ENCODE peak calls at places on chromosomes 7 and 10, in nine cellular contexts. One of them, this sample, is unnamed.

GRCh38 chr7:28808786-28809533 is 149.2 kb downstream of the TRIL start:
- DNase-seq in fibroblast of villous mesenchyme: no peak
- DNase-seq in BE2C: no peak
- DNase-seq in lower lobe of right lung: peak; percentile 48
- DNase-seq in lung: no peak
- DNase-seq in CD8-positive, alpha-beta T cell: no peak
- DNase-seq in thyroid gland: no peak
- DNase-seq in body of pancreas: no peak
- DNase-seq in fibroblast of pulmonary artery: peak; percentile 28
- DNase-seq in this sample: no peak

GRCh38 chr10:51642591-51642990 is 56.8 kb downstream of the CSTF2T start:
- DNase-seq in body of pancreas: no peak
- DNase-seq in fibroblast of pulmonary artery: no peak
- DNase-seq in lower lobe of right lung: no peak
- DNase-seq in thyroid gland: no peak
- DNase-seq in fibroblast of villous mesenchyme: no peak
- DNase-seq in CD8-positive, alpha-beta T cell: no peak
- DNase-seq in BE2C: no peak
- DNase-seq in lung: no peak
- DNase-seq in this sample: no peak

GRCh38 chr10:49556723-49557122 is 17.8 kb upstream of the ERCC6 start:
- DNase-seq in fibroblast of pulmonary artery: no peak
- DNase-seq in fibroblast of villous mesenchyme: no peak
- DNase-seq in lower lobe of right lung: no peak
- DNase-seq in lung: no peak
- DNase-seq in BE2C: no peak
- DNase-seq in CD8-positive, alpha-beta T cell: no peak
- DNase-seq in thyroid gland: no peak
- DNase-seq in body of pancreas: no peak
- DNase-seq in this sample: no peak

GRCh38 chr7:55052726-55053431 is 34.1 kb downstream of the EGFR start:
- DNase-seq in lung: no peak
- DNase-seq in fibroblast of pulmonary artery: no peak
- DNase-seq in lower lobe of right lung: no peak
- DNase-seq in body of pancreas: no peak
- DNase-seq in fibroblast of villous mesenchyme: peak; percentile 70
- DNase-seq in thyroid gland: no peak
- DNase-seq in BE2C: no peak
- DNase-seq in CD8-positive, alpha-beta T cell: no peak
- DNase-seq in this sample: no peak

GRCh38 chr10:49747303-49747646 is 14.8 kb downstream of the OGDHL start:
- DNase-seq in CD8-positive, alpha-beta T cell: no peak
- DNase-seq in BE2C: no peak
- DNase-seq in lung: no peak
- DNase-seq in lower lobe of right lung: no peak
- DNase-seq in thyroid gland: no peak
- DNase-seq in fibroblast of villous mesenchyme: no peak
- DNase-seq in fibroblast of pulmonary artery: no peak
- DNase-seq in body of pancreas: no peak
- DNase-seq in this sample: no peak

GRCh38 chr10:14486777-14487510 is 156.2 kb upstream of the FRMD4A start:
- DNase-seq in lower lobe of right lung: no peak
- DNase-seq in body of pancreas: peak; percentile 26
- DNase-seq in fibroblast of pulmonary artery: no peak
- DNase-seq in CD8-positive, alpha-beta T cell: no peak
- DNase-seq in BE2C: no peak
- DNase-seq in fibroblast of villous mesenchyme: peak; percentile 20
- DNase-seq in thyroid gland: no peak
- DNase-seq in lung: no peak
- DNase-seq in this sample: no peak

GRCh38 chr7:91812388-91812787 is 68.1 kb downstream of the MTERF1 start:
- DNase-seq in lower lobe of right lung: no peak
- DNase-seq in BE2C: no peak
- DNase-seq in body of pancreas: no peak
- DNase-seq in lung: no peak
- DNase-seq in fibroblast of villous mesenchyme: no peak
- DNase-seq in thyroid gland: no peak
- DNase-seq in CD8-positive, alpha-beta T cell: no peak
- DNase-seq in fibroblast of pulmonary artery: no peak
- DNase-seq in this sample: no peak

GRCh38 chr10:11861811-11862210 is 38.7 kb downstream of the PROSER2 start:
- DNase-seq in CD8-positive, alpha-beta T cell: no peak
- DNase-seq in fibroblast of pulmonary artery: no peak
- DNase-seq in fibroblast of villous mesenchyme: no peak
- DNase-seq in thyroid gland: no peak
- DNase-seq in BE2C: no peak
- DNase-seq in lung: no peak
- DNase-seq in body of pancreas: no peak
- DNase-seq in lower lobe of right lung: no peak
- DNase-seq in this sample: no peak

GRCh38 chr10:102419561-102420442 is 834 bp upstream of the FBXL15 start:
- DNase-seq in thyroid gland: peak; percentile 51
- DNase-seq in CD8-positive, alpha-beta T cell: peak; percentile 72
- DNase-seq in body of pancreas: peak; percentile 62
- DNase-seq in fibroblast of villous mesenchyme: no peak
- DNase-seq in lung: no peak
- DNase-seq in fibroblast of pulmonary artery: no peak
- DNase-seq in lower lobe of right lung: no peak
- DNase-seq in BE2C: peak; percentile 85
- DNase-seq in this sample: no peak

GRCh38 chr10:97724341-97724941 is 10.9 kb downstream of the MARVELD1 start:
- DNase-seq in fibroblast of pulmonary artery: peak; percentile 64
- DNase-seq in body of pancreas: no peak
- DNase-seq in lower lobe of right lung: no peak
- DNase-seq in lung: no peak
- DNase-seq in fibroblast of villous mesenchyme: peak; percentile 88
- DNase-seq in CD8-positive, alpha-beta T cell: no peak
- DNase-seq in thyroid gland: no peak
- DNase-seq in BE2C: no peak
- DNase-seq in this sample: no peak

GRCh38 chr10:32263300-32263699 is 83.7 kb downstream of the EPC1 start:
- DNase-seq in fibroblast of villous mesenchyme: no peak
- DNase-seq in BE2C: no peak
- DNase-seq in body of pancreas: no peak
- DNase-seq in thyroid gland: no peak
- DNase-seq in fibroblast of pulmonary artery: no peak
- DNase-seq in CD8-positive, alpha-beta T cell: no peak
- DNase-seq in lung: no peak
- DNase-seq in lower lobe of right lung: no peak
- DNase-seq in this sample: no peak

GRCh38 chr10:101066146-101066889 is 4.5 kb downstream of the KAZALD1 start:
- DNase-seq in lower lobe of right lung: peak; percentile 91
- DNase-seq in fibroblast of villous mesenchyme: peak; percentile 72
- DNase-seq in fibroblast of pulmonary artery: peak; percentile 54
- DNase-seq in BE2C: peak; percentile 89
- DNase-seq in lung: peak; percentile 81
- DNase-seq in CD8-positive, alpha-beta T cell: peak; percentile 58
- DNase-seq in thyroid gland: peak; percentile 67
- DNase-seq in body of pancreas: peak; percentile 77
- DNase-seq in this sample: peak; percentile 54

GRCh38 chr10:73465978-73466709 is 29.7 kb downstream of the PPP3CB start:
- DNase-seq in lung: no peak
- DNase-seq in fibroblast of villous mesenchyme: no peak
- DNase-seq in BE2C: no peak
- DNase-seq in CD8-positive, alpha-beta T cell: no peak
- DNase-seq in thyroid gland: no peak
- DNase-seq in body of pancreas: no peak
- DNase-seq in fibroblast of pulmonary artery: no peak
- DNase-seq in lower lobe of right lung: no peak
- DNase-seq in this sample: no peak

GRCh38 chr10:91162495-91163268 is 57.8 kb upstream of the PCGF5 start:
- DNase-seq in fibroblast of villous mesenchyme: peak; percentile 61
- DNase-seq in fibroblast of pulmonary artery: peak; percentile 57
- DNase-seq in BE2C: peak; percentile 66
- DNase-seq in body of pancreas: peak; percentile 85
- DNase-seq in CD8-positive, alpha-beta T cell: peak; percentile 79
- DNase-seq in thyroid gland: peak; percentile 83
- DNase-seq in lower lobe of right lung: peak; percentile 89
- DNase-seq in lung: peak; percentile 78
- DNase-seq in this sample: no peak

GRCh38 chr10:103481974-103482531 is 3.0 kb upstream of the CALHM3 start:
- DNase-seq in fibroblast of villous mesenchyme: peak; percentile 77
- DNase-seq in CD8-positive, alpha-beta T cell: peak; percentile 51
- DNase-seq in thyroid gland: no peak
- DNase-seq in body of pancreas: peak; percentile 37
- DNase-seq in lung: no peak
- DNase-seq in BE2C: peak; percentile 64
- DNase-seq in fibroblast of pulmonary artery: peak; percentile 88
- DNase-seq in lower lobe of right lung: no peak
- DNase-seq in this sample: peak; percentile 34

GRCh38 chr10:126504051-126504760 is 115.9 kb upstream of the ADAM12 start:
- DNase-seq in CD8-positive, alpha-beta T cell: no peak
- DNase-seq in fibroblast of pulmonary artery: peak; percentile 80
- DNase-seq in BE2C: peak; percentile 62
- DNase-seq in thyroid gland: peak; percentile 26
- DNase-seq in lower lobe of right lung: no peak
- DNase-seq in fibroblast of villous mesenchyme: peak; percentile 71
- DNase-seq in lung: no peak
- DNase-seq in body of pancreas: peak; percentile 39
- DNase-seq in this sample: peak; percentile 36

GRCh38 chr7:74043523-74043951 is 15.6 kb downstream of the ELN start:
- DNase-seq in fibroblast of villous mesenchyme: peak; percentile 74
- DNase-seq in thyroid gland: no peak
- DNase-seq in body of pancreas: peak; percentile 67
- DNase-seq in fibroblast of pulmonary artery: no peak
- DNase-seq in lung: no peak
- DNase-seq in lower lobe of right lung: no peak
- DNase-seq in BE2C: peak; percentile 78
- DNase-seq in CD8-positive, alpha-beta T cell: no peak
- DNase-seq in this sample: no peak

GRCh38 chr7:77199008-77199966 is at the start of gene FGL2:
- DNase-seq in CD8-positive, alpha-beta T cell: peak; percentile 35
- DNase-seq in lung: peak; percentile 35
- DNase-seq in lower lobe of right lung: peak; percentile 58
- DNase-seq in fibroblast of villous mesenchyme: peak; percentile 37
- DNase-seq in body of pancreas: peak; percentile 42
- DNase-seq in fibroblast of pulmonary artery: peak; percentile 85
- DNase-seq in BE2C: no peak
- DNase-seq in thyroid gland: peak; percentile 44
- DNase-seq in this sample: peak; percentile 75

GRCh38 chr7:151402029-151402835 is 7.6 kb downstream of the WDR86 start:
- DNase-seq in fibroblast of villous mesenchyme: no peak
- DNase-seq in body of pancreas: no peak
- DNase-seq in lung: no peak
- DNase-seq in thyroid gland: no peak
- DNase-seq in BE2C: no peak
- DNase-seq in fibroblast of pulmonary artery: no peak
- DNase-seq in lower lobe of right lung: no peak
- DNase-seq in CD8-positive, alpha-beta T cell: no peak
- DNase-seq in this sample: no peak

GRCh38 chr7:103915958-103916357 is 73.5 kb downstream of the RELN start:
- DNase-seq in fibroblast of pulmonary artery: peak; percentile 13
- DNase-seq in fibroblast of villous mesenchyme: peak; percentile 6
- DNase-seq in BE2C: no peak
- DNase-seq in lower lobe of right lung: no peak
- DNase-seq in lung: no peak
- DNase-seq in CD8-positive, alpha-beta T cell: no peak
- DNase-seq in body of pancreas: no peak
- DNase-seq in thyroid gland: no peak
- DNase-seq in this sample: no peak

GRCh38 chr10:19961076-19961811 is 145.0 kb downstream of the PLXDC2 start:
- DNase-seq in BE2C: no peak
- DNase-seq in lower lobe of right lung: no peak
- DNase-seq in thyroid gland: no peak
- DNase-seq in body of pancreas: no peak
- DNase-seq in lung: no peak
- DNase-seq in fibroblast of pulmonary artery: no peak
- DNase-seq in fibroblast of villous mesenchyme: no peak
- DNase-seq in CD8-positive, alpha-beta T cell: no peak
- DNase-seq in this sample: no peak

GRCh38 chr10:33483124-33483794 is 148.8 kb upstream of the NRP1 start:
- DNase-seq in CD8-positive, alpha-beta T cell: no peak
- DNase-seq in thyroid gland: no peak
- DNase-seq in fibroblast of pulmonary artery: no peak
- DNase-seq in lung: no peak
- DNase-seq in BE2C: no peak
- DNase-seq in lower lobe of right lung: no peak
- DNase-seq in fibroblast of villous mesenchyme: no peak
- DNase-seq in body of pancreas: no peak
- DNase-seq in this sample: no peak

GRCh38 chr7:142348921-142349401 is 91.1 kb upstream of the PRSS58 start:
- DNase-seq in lung: no peak
- DNase-seq in body of pancreas: no peak
- DNase-seq in fibroblast of villous mesenchyme: no peak
- DNase-seq in thyroid gland: no peak
- DNase-seq in BE2C: no peak
- DNase-seq in lower lobe of right lung: no peak
- DNase-seq in fibroblast of pulmonary artery: no peak
- DNase-seq in CD8-positive, alpha-beta T cell: no peak
- DNase-seq in this sample: no peak
- H3K4me3 ChIP-seq in lung: no peak overlapping the region
- H3K4me3 ChIP-seq in body of pancreas: no peak overlapping the region
- H3K4me3 ChIP-seq in fibroblast of villous mesenchyme: no peak overlapping the region
- H3K4me3 ChIP-seq in thyroid gland: no peak overlapping the region
- H3K4me3 ChIP-seq in BE2C: no peak overlapping the region
- H3K4me3 ChIP-seq in lower lobe of right lung: no peak overlapping the region
- H3K4me3 ChIP-seq in fibroblast of pulmonary artery: no peak overlapping the region
- H3K4me3 ChIP-seq in CD8-positive, alpha-beta T cell: no peak overlapping the region
- H3K4me3 ChIP-seq in this sample: no peak overlapping the region

DNA sequence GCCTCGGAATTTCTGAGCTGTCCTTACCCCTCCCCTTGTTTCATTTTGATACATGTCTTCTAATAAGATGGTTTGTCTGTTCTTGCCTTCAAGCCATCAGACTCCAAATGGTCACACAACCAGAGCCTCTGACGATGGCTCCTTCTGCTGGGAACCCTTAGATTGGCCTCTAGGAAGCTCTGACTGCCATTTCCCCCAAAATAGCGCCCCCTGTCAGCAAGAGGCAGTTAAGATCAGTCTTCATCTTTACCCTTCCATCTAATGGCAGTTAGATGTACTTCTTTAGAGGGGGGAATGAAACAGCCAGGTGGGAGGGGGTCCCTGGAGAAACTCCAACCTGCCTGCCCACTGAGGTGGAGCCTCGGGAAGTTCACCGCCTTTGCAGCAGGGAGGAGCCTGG is 85.8 kb upstream of the GPR22 start:
- DNase-seq in fibroblast of villous mesenchyme: no peak
- DNase-seq in body of pancreas: no peak
- DNase-seq in lung: no peak
- DNase-seq in fibroblast of pulmonary artery: no peak
- DNase-seq in BE2C: no peak
- DNase-seq in CD8-positive, alpha-beta T cell: no peak
- DNase-seq in thyroid gland: no peak
- DNase-seq in lower lobe of right lung: no peak
- DNase-seq in this sample: no peak
- TF ChIP-seq CTCF in fibroblast of villous mesenchyme: no peak
- TF ChIP-seq CTCF in body of pancreas: no peak
- TF ChIP-seq CTCF in lung: no peak
- TF ChIP-seq CTCF in fibroblast of pulmonary artery: no peak
- TF ChIP-seq CTCF in BE2C: peak; percentile 25
- TF ChIP-seq CTCF in CD8-positive, alpha-beta T cell: no peak
- TF ChIP-seq CTCF in thyroid gland: no peak
- TF ChIP-seq CTCF in lower lobe of right lung: no peak
- TF ChIP-seq CTCF in this sample: no peak

GRCh38 chr10:1465993-1466764 is 271.1 kb downstream of the ADARB2 start:
- DNase-seq in thyroid gland: no peak
- DNase-seq in fibroblast of pulmonary artery: no peak
- DNase-seq in BE2C: no peak
- DNase-seq in lung: no peak
- DNase-seq in body of pancreas: no peak
- DNase-seq in CD8-positive, alpha-beta T cell: no peak
- DNase-seq in lower lobe of right lung: no peak
- DNase-seq in fibroblast of villous mesenchyme: no peak
- DNase-seq in this sample: no peak
- H3K4me3 ChIP-seq in thyroid gland: no peak overlapping the region
- H3K4me3 ChIP-seq in fibroblast of pulmonary artery: no peak overlapping the region
- H3K4me3 ChIP-seq in BE2C: no peak overlapping the region
- H3K4me3 ChIP-seq in lung: no peak overlapping the region
- H3K4me3 ChIP-seq in body of pancreas: no peak overlapping the region
- H3K4me3 ChIP-seq in CD8-positive, alpha-beta T cell: no peak overlapping the region
- H3K4me3 ChIP-seq in lower lobe of right lung: no peak overlapping the region
- H3K4me3 ChIP-seq in fibroblast of villous mesenchyme: no peak overlapping the region
- H3K4me3 ChIP-seq in this sample: no peak overlapping the region

GRCh38 chr7:122886357-122887081 is at the start of gene CADPS2:
- DNase-seq in CD8-positive, alpha-beta T cell: no peak
- DNase-seq in BE2C: peak; percentile 53
- DNase-seq in body of pancreas: peak; percentile 92
- DNase-seq in fibroblast of pulmonary artery: peak; percentile 87
- DNase-seq in fibroblast of villous mesenchyme: peak; percentile 86
- DNase-seq in lower lobe of right lung: peak; percentile 92
- DNase-seq in lung: peak; percentile 93
- DNase-seq in thyroid gland: peak; percentile 95
- DNase-seq in this sample: peak; percentile 27
- TF ChIP-seq CTCF in CD8-positive, alpha-beta T cell: no peak
- TF ChIP-seq CTCF in BE2C: no peak
- TF ChIP-seq CTCF in body of pancreas: peak; percentile 30
- TF ChIP-seq CTCF in fibroblast of pulmonary artery: peak; percentile 20
- TF ChIP-seq CTCF in fibroblast of villous mesenchyme: peak; percentile 23
- TF ChIP-seq CTCF in lower lobe of right lung: peak; percentile 19
- TF ChIP-seq CTCF in lung: no peak
- TF ChIP-seq CTCF in thyroid gland: no peak
- TF ChIP-seq CTCF in this sample: no peak

This sample was measured in LNCaP clone FGC.